ENCODE peak calls at places on chromosome 15, in nine cellular contexts. H is progenitor cell of endocrine pancreas; S is HCEC 1CT; P is HFF-Myc; T is posterior cingulate gyrus; Y is effector memory CD8-positive, alpha-beta T cell; B is foreskin fibroblast; I is NCI-H2081; R is ureter. W is an unnamed sample.

GRCh38 chr15:101323793-101324505 is 28.9 kb upstream of the SNRPA1 start:
- DNase-seq in H (no peak), T (peak), I (no peak), P (no peak), B (no peak), S (no peak), R (no peak), Y (no peak), W (no peak)

GRCh38 chr15:33126559-33127290 is 67.8 kb downstream of the FMN1 start:
- DNase-seq in R (peak), B (peak), P (peak), H (no peak), T (no peak), S (peak), Y (peak), I (peak), W (peak)

GRCh38 chr15:79394231-79394630 is 37.9 kb upstream of the MINAR1 start:
- DNase-seq in B (peak), S (peak), H (no peak), R (no peak), I (no peak), Y (no peak), T (no peak), P (peak), W (no peak)

GRCh38 chr15:75238150-75238549 is 20.0 kb upstream of the GOLGA6C start:
- DNase-seq in S (no peak), I (no peak), P (no peak), B (no peak), Y (no peak), R (no peak), T (no peak), H (no peak), W (no peak)

GRCh38 chr15:55248895-55249294 is 40.7 kb downstream of the RAB27A start:
- DNase-seq in H (no peak), R (no peak), I (no peak), Y (no peak), S (no peak), T (no peak), P (no peak), B (no peak), W (no peak)

GRCh38 chr15:101178414-101178813 is 73.4 kb downstream of the CHSY1 start:
- DNase-seq in B (no peak), I (no peak), Y (no peak), H (no peak), T (no peak), S (no peak), P (no peak), R (no peak), W (no peak)

GRCh38 chr15:40010681-40011080 is 28.3 kb downstream of the SRP14 start:
- DNase-seq in R (no peak), I (no peak), T (no peak), B (peak), Y (no peak), H (no peak), S (peak), P (no peak), W (no peak)

GRCh38 chr15:62940755-62941361 is 101.7 kb upstream of the TPM1 start:
- DNase-seq in R (peak), P (peak), I (no peak), H (no peak), B (peak), Y (no peak), T (peak), S (peak), W (no peak)

GRCh38 chr15:96448923-96449322 is 118.4 kb downstream of the NR2F2 start:
- DNase-seq in T (no peak), B (no peak), P (no peak), S (no peak), R (no peak), Y (no peak), H (no peak), I (no peak), W (no peak)

GRCh38 chr15:69086427-69087205 is 72.1 kb downstream of the NOX5 start:
- DNase-seq in B (no peak), T (no peak), P (no peak), R (no peak), S (no peak), I (no peak), H (no peak), Y (no peak), W (no peak)

GRCh38 chr15:28977377-28978010 is 91.7 kb downstream of the APBA2 start:
- DNase-seq in T (peak), Y (no peak), R (peak), I (no peak), S (peak), P (peak), B (peak), H (no peak), W (no peak)

GRCh38 chr15:64426845-64427465 is 33.4 kb upstream of the ZNF609 start:
- DNase-seq in S (peak), H (no peak), B (no peak), T (no peak), R (no peak), I (peak), Y (no peak), P (no peak), W (peak)

GRCh38 chr15:27582741-27583400 is 516.2 kb downstream of the OCA2 start:
- DNase-seq in T (no peak), R (no peak), Y (no peak), I (no peak), H (no peak), P (no peak), S (no peak), B (peak), W (no peak)

GRCh38 chr15:92809880-92810361 is 90.2 kb upstream of the CHD2 start:
- DNase-seq in T (no peak), S (no peak), H (no peak), Y (peak), B (no peak), I (no peak), P (no peak), R (no peak), W (peak)

GRCh38 chr15:78661001-78661400 is 20.0 kb upstream of the CHRNB4 start:
- DNase-seq in R (no peak), T (peak), I (no peak), S (no peak), H (no peak), B (no peak), Y (no peak), P (no peak), W (no peak)

GRCh38 chr15:78325092-78325843 is 14.9 kb upstream of the CRABP1 start:
- DNase-seq in T (peak), H (no peak), Y (no peak), S (no peak), I (no peak), P (no peak), B (no peak), R (no peak), W (no peak)

GRCh38 chr15:101068961-101069734 is 150.0 kb downstream of the LRRK1 start:
- DNase-seq in B (peak), T (peak), R (no peak), P (no peak), Y (no peak), I (no peak), H (peak), S (peak), W (no peak)

GRCh38 chr15:70833897-70834765 is 19.8 kb downstream of the LARP6 start:
- DNase-seq in T (no peak), S (peak), I (peak), B (peak), P (peak), R (no peak), Y (no peak), H (no peak), W (peak)

GRCh38 chr15:77396692-77397091 is 23.2 kb downstream of the PEAK1 start:
- DNase-seq in T (no peak), H (no peak), P (no peak), S (no peak), Y (no peak), B (no peak), I (no peak), R (no peak), W (no peak)

GRCh38 chr15:25684521-25685215 is 178.5 kb downstream of the ATP10A start:
- DNase-seq in H (no peak), R (no peak), S (no peak), B (peak), Y (no peak), T (peak), P (peak), I (no peak), W (no peak)

GRCh38 chr15:23877502-23878412 is 190.7 kb upstream of the NDN start:
- DNase-seq in H (peak), S (no peak), T (peak), Y (no peak), R (peak), P (no peak), I (peak), B (no peak), W (no peak)

GRCh38 chr15:65767895-65768294 is 24.2 kb downstream of the DENND4A start:
- DNase-seq in H (no peak), I (no peak), S (no peak), P (no peak), B (no peak), Y (no peak), T (no peak), R (no peak), W (no peak)

GRCh38 chr15:79243723-79244122 is 38.8 kb upstream of the ANKRD34C start:
- DNase-seq in H (no peak), P (no peak), I (no peak), Y (no peak), B (no peak), T (no peak), S (no peak), R (no peak), W (no peak)

GRCh38 chr15:65066635-65067333 is 1.0 kb downstream of the RASL12 start:
- DNase-seq in S (no peak), B (no peak), I (no peak), T (no peak), H (no peak), P (no peak), R (no peak), Y (no peak), W (no peak)

GRCh38 chr15:46660096-46660842 is 1025.4 kb downstream of the SQOR start:
- DNase-seq in S (no peak), B (no peak), I (no peak), Y (no peak), R (no peak), H (no peak), T (no peak), P (no peak), W (no peak)

GRCh38 chr15:87954783-87955182 is 301.8 kb downstream of the NTRK3 start:
- DNase-seq in S (no peak), T (no peak), B (no peak), R (no peak), I (no peak), H (no peak), P (no peak), Y (no peak), W (no peak)

GRCh38 chr15:89075121-89075640 is 13.1 kb upstream of the ABHD2 start:
- DNase-seq in S (no peak), R (no peak), H (no peak), P (no peak), B (no peak), Y (no peak), I (no peak), T (no peak), W (no peak)

GRCh38 chr15:31473384-31474058 is 146.9 kb downstream of the KLF13 start:
- DNase-seq in H (no peak), I (no peak), B (no peak), Y (no peak), P (no peak), R (peak), T (no peak), S (no peak), W (no peak)

GRCh38 chr15:90603893-90604292 is 74.2 kb downstream of the CRTC3 start:
- DNase-seq in S (peak), R (no peak), H (no peak), Y (peak), P (no peak), I (no peak), B (peak), T (no peak), W (peak)

GRCh38 chr15:36960947-36961227 is 139.5 kb downstream of the MEIS2 start:
- DNase-seq in B (no peak), T (no peak), P (no peak), H (no peak), S (no peak), I (no peak), Y (no peak), R (no peak), W (no peak)

GRCh38 chr15:95495033-95495541 is 835.4 kb upstream of the NR2F2 start:
- DNase-seq in R (no peak), S (no peak), B (no peak), T (peak), I (peak), H (no peak), Y (no peak), P (no peak), W (no peak)

GRCh38 chr15:41490355-41490754 is 3.3 kb upstream of the ITPKA start:
- DNase-seq in B (peak), T (peak), H (no peak), S (peak), I (no peak), P (peak), R (no peak), Y (no peak), W (peak)

GRCh38 chr15:76340802-76341365 is 4.3 kb downstream of the ISL2 start:
- DNase-seq in R (peak), P (no peak), Y (peak), H (peak), T (no peak), I (no peak), S (no peak), B (peak), W (no peak)

GRCh38 chr15:84570164-84570692 is 30.6 kb upstream of the ZSCAN2 start:
- DNase-seq in I (no peak), S (peak), Y (peak), T (peak), P (no peak), H (peak), R (peak), B (peak), W (no peak)

GRCh38 chr15:29183071-29183831 is 86.4 kb downstream of the NSMCE3 start:
- DNase-seq in R (no peak), T (no peak), H (no peak), I (no peak), P (no peak), B (peak), Y (no peak), S (peak), W (no peak)

GRCh38 chr15:49418811-49419210 is 4.2 kb upstream of the FGF7 start:
- DNase-seq in I (no peak), S (no peak), Y (no peak), H (no peak), T (no peak), B (no peak), P (no peak), R (no peak), W (no peak)

GRCh38 chr15:75065467-75065850 is 42.1 kb downstream of the PPCDC start:
- DNase-seq in R (peak), B (no peak), S (no peak), P (no peak), I (peak), H (no peak), Y (no peak), T (no peak), W (no peak)

GRCh38 chr15:89725064-89725463 is 26.0 kb downstream of the MESP1 start:
- DNase-seq in I (no peak), R (no peak), Y (no peak), H (no peak), T (no peak), B (no peak), S (no peak), P (no peak), W (no peak)

GRCh38 chr15:55290361-55291057 is 896 bp upstream of the RAB27A start:
- DNase-seq in Y (peak), H (peak), S (peak), B (peak), T (peak), I (peak), P (peak), R (peak), W (peak)

W was measured in KBM-7.